ENCODE peak calls at places on chromosomes 4 and X, in five cellular contexts. J is nephron progenitor cell, F is natural killer cell, C is fibroblast of lung, S is PC-3. B is an unnamed sample.

GRCh38 chr4:78689224-78689623 is 86.9 kb upstream of the BMP2K start:
- DNase-seq in J (no peak), F (no peak), C (no peak), S (no peak), B (no peak)

GRCh38 chrX:65517923-65518322 is 16.7 kb downstream of the LAS1L start:
- DNase-seq in J (no peak), F (no peak), C (no peak), S (no peak), B (no peak)

GRCh38 chrX:114500622-114501021 is 83.3 kb upstream of the HTR2C start:
- DNase-seq in J (no peak), F (no peak), C (no peak), S (peak; percentile 26), B (no peak)

GRCh38 chr4:108130955-108131354 is 37.8 kb downstream of the LEF1 start:
- DNase-seq in J (no peak), F (no peak), C (no peak), S (no peak), B (no peak)

GRCh38 chr4:55312491-55313101 is 33.4 kb upstream of the SRD5A3 start:
- DNase-seq in J (peak; percentile 5), F (no peak), C (peak; percentile 49), S (peak; percentile 77), B (no peak)

GRCh38 chr4:173301518-173302201 is 32.5 kb downstream of the HMGB2 start:
- DNase-seq in J (no peak), F (no peak), C (peak; percentile 51), S (peak; percentile 52), B (no peak)

GRCh38 chr4:19857405-19857804 is 394.3 kb upstream of the SLIT2 start:
- DNase-seq in J (no peak), F (no peak), C (no peak), S (no peak), B (no peak)

GRCh38 chr4:174631901-174632758 is 109.8 kb upstream of the HPGD start:
- DNase-seq in J (peak; percentile 6), F (no peak), C (peak; percentile 33), S (peak; percentile 50), B (no peak)

GRCh38 chr4:23022032-23022431 is 329.3 kb downstream of the GBA3 start:
- DNase-seq in J (no peak), F (no peak), C (peak; percentile 96), S (peak; percentile 89), B (no peak)

GRCh38 chrX:3252744-3253143 is 93.7 kb downstream of the MXRA5 start:
- DNase-seq in J (no peak), F (no peak), C (peak; percentile 13), S (no peak), B (no peak)

GRCh38 chrX:36534900-36535299 is 473.3 kb upstream of the FAM47C start:
- DNase-seq in J (no peak), F (no peak), C (no peak), S (no peak), B (no peak)

GRCh38 chr4:110641218-110641617 is 18.3 kb upstream of the PITX2 start:
- DNase-seq in J (no peak), F (no peak), C (no peak), S (no peak), B (no peak)

GRCh38 chr4:168433576-168433975 is 46.7 kb downstream of the DDX60L start:
- DNase-seq in J (no peak), F (no peak), C (no peak), S (peak; percentile 21), B (no peak)

GRCh38 chrX:155313766-155314165 is 20.6 kb downstream of the CLIC2 start:
- DNase-seq in J (no peak), F (no peak), C (no peak), S (peak; percentile 38), B (no peak)

GRCh38 chrX:43676960-43677582 is 21.0 kb downstream of the MAOA start:
- DNase-seq in J (no peak), F (no peak), C (no peak), S (no peak), B (no peak)

GRCh38 chrX:54826598-54826997 is 19.1 kb downstream of the MAGED2 start:
- DNase-seq in J (no peak), F (no peak), C (peak; percentile 14), S (no peak), B (no peak)

GRCh38 chr4:5635826-5636196 is 72.5 kb downstream of the EVC2 start:
- DNase-seq in J (no peak), F (no peak), C (peak; percentile 92), S (peak; percentile 88), B (no peak)

GRCh38 chr4:183561905-183562304 is 57.0 kb downstream of the ING2 start:
- DNase-seq in J (no peak), F (no peak), C (no peak), S (no peak), B (no peak)

GRCh38 chrX:4878642-4879041 is 1165.2 kb upstream of the PRKX start:
- DNase-seq in J (no peak), F (no peak), C (no peak), S (no peak), B (no peak)

GRCh38 chrX:119981286-119982070 is 37.9 kb upstream of the NKAP start:
- DNase-seq in J (peak; percentile 33), F (no peak), C (peak; percentile 8), S (peak; percentile 58), B (no peak)

GRCh38 chrX:54494970-54495813 is 842 bp downstream of the FGD1 start:
- DNase-seq in J (peak; percentile 39), F (no peak), C (peak; percentile 35), S (peak; percentile 28), B (no peak)

DNA sequence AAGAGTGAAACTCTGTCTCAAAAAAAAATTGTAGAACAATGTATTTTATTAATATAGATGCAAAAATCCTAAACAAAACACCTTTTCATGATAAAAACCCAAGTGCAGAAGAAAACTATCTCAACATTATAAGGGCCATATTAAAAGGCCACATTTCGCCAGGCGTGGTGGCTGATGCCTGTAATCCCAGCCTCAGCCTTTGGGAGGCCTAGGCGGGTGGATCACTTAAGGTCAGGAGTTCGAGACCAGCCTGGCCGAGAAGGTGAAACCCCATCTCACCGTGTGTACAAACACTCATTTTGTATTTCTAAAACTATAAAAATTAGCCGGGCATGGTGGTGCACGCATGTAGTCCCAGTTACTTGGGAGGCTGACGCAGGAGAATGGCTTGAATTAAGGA is 9.9 kb upstream of the FAM193A start:
- DNase-seq in J (no peak), F (no peak), C (no peak), S (no peak), B (no peak)
- TF ChIP-seq CTCF in J (no peak), F (no peak), C (no peak), S (no peak), B (no peak)

DNA sequence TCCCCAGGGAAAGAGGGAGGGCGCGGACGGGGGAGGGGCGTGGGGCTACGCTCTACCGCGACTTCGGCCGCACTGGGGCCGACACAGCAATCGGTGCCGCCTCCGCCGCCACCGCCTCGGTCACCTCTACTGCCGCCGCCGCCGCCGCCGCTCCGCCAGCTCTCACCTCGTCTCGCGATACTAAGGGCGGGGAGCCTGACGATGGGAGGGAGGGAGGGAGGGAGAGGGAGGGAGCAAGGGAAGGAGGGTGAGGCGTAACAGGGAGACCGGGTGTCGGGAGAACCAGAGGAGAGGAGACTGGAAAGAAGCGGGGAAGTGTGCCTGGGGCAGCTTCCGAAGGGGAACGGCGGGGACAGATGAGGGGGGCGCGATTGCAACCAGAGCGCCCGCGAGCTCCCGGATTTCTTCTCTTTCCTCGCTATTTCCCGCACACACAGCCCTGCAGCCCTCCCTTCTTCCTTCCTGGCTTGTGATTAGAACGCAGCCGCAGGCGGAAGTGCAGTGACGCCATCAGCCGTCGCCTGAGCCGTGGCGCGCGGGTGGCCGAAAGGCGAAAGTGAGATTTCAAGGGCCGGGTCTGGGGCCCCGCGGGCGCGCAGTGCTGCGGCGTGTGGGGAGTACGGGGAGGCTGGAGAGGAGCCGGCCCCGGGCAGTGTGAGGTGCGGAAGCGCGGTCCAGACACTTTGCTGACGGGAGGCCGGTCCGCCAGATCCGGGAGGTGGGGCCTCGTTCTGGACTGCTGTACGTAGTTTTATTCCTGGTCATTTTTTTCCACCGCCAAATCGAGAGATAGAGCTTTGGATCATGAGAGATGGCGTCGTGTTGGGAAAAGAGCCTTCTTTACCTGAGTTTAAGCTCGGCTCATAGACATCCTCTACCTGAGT is at the start of gene ANKRD17:
- DNase-seq in J (peak; percentile 92), F (peak; percentile 93), C (peak; percentile 92), S (peak; percentile 96), B (peak; percentile 90)
- TF ChIP-seq CTCF in J (no peak), F (no peak), C (no peak), S (peak; percentile 2), B (no peak)

DNA sequence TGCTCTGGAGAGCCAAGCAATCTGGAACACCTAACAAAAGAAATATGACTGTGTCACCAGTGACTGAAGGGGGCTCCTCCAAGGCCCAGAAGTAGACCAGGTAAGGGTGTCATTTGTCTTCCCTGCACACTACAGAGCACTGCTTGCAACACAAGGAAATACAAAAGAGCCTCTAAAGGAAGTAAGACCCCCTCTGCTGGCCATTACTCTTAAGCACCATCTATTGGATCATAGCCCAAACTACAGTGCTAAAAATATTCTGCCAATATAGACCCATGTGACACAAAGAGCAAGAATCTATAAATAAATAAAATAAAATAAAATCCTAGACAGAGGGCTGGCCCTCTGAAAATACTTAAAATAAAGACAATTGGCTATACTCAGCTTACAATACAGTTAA is 528.7 kb downstream of the TMA16 start:
- DNase-seq in J (no peak), F (no peak), C (no peak), S (no peak), B (no peak)
- TF ChIP-seq CTCF in J (no peak), F (no peak), C (no peak), S (peak; percentile 31), B (no peak)

GRCh38 chrX:132071260-132071659 is 48.2 kb downstream of the STK26 start:
- DNase-seq in J (no peak), F (no peak), C (peak; percentile 5), S (peak; percentile 37), B (no peak)
- TF ChIP-seq CTCF in J (no peak), F (peak; percentile 29), C (no peak), S (peak; percentile 58), B (no peak)

GRCh38 chrX:56729152-56729557 is at the start of gene NBDY:
- DNase-seq in J (peak; percentile 27), F (peak; percentile 16), C (peak; percentile 56), S (peak; percentile 50), B (peak; percentile 20)

GRCh38 chrX:56728321-56728720 is 722 bp upstream of the NBDY start:
- DNase-seq in J (no peak), F (no peak), C (peak; percentile 9), S (peak; percentile 17), B (no peak)

GRCh38 chrX:56728752-56729151 is 291 bp upstream of the NBDY start:
- DNase-seq in J (peak; percentile 13), F (no peak), C (peak; percentile 32), S (peak; percentile 23), B (no peak)

GRCh38 chrX:56727531-56727930 is 1.5 kb upstream of the NBDY start:
- DNase-seq in J (no peak), F (no peak), C (no peak), S (no peak), B (no peak)

GRCh38 chrX:56726609-56727008 is 2.4 kb upstream of the NBDY start:
- DNase-seq in J (no peak), F (no peak), C (peak; percentile 51), S (peak; percentile 56), B (no peak)
- TF ChIP-seq CTCF in J (peak; percentile 41), F (peak; percentile 49), C (peak; percentile 57), S (peak; percentile 69), B (no peak)

GRCh38 chrX:24347871-24348270 is 12.6 kb upstream of the SUPT20HL1 start:
- DNase-seq in J (no peak), F (no peak), C (no peak), S (no peak), B (no peak)

GRCh38 chrX:24355095-24355494 is 5.3 kb upstream of the SUPT20HL1 start:
- DNase-seq in J (no peak), F (no peak), C (peak; percentile 32), S (no peak), B (no peak)

GRCh38 chrX:24350217-24350616 is 10.2 kb upstream of the SUPT20HL1 start:
- DNase-seq in J (no peak), F (no peak), C (no peak), S (no peak), B (no peak)
- TF ChIP-seq CTCF in J (no peak), F (no peak), C (no peak), S (no peak), B (no peak)

B was measured in activated B cell treated with CpG ODN at 0.5 μM for 24 hours.